ENCODE peak calls at places on chromosomes 12 and 14, in ten cellular contexts. X, B, C, I, P, Z, Q, G, F and N are unnamed samples.
A peak's percentile ranks its signal among the peaks of the same experiment; 100 is the strongest.

GRCh38 chr14:73784065-73784987 is 67.3 kb upstream of the PTGR2 start:
- DNase-seq in X (peak; percentile 70), B (peak; percentile 71), C (peak; percentile 47), I (no peak), P (peak; percentile 48), Z (peak; percentile 70), Q (peak; percentile 35), G (no peak), F (peak; percentile 74), N (no peak)

GRCh38 chr14:49940805-49941421 is 48.0 kb downstream of the ARF6 start:
- DNase-seq in X (no peak), B (no peak), C (no peak), I (peak; percentile 29), P (peak; percentile 36), Z (peak; percentile 64), Q (no peak), G (no peak), F (peak; percentile 66), N (no peak)

GRCh38 chr12:6378709-6379427 is 3.5 kb upstream of the SCNN1A start:
- DNase-seq in X (peak; percentile 60), B (peak; percentile 17), C (no peak), I (no peak), P (no peak), Z (no peak), Q (no peak), G (no peak), F (no peak), N (no peak)

GRCh38 chr12:95073698-95074520 is 491 bp upstream of the NR2C1 start:
- DNase-seq in X (no peak), B (no peak), C (no peak), I (no peak), P (no peak), Z (no peak), Q (no peak), G (no peak), F (no peak), N (no peak)

GRCh38 chr14:24254630-24255392 is 8.2 kb downstream of the TGM1 start:
- DNase-seq in X (no peak), B (no peak), C (no peak), I (no peak), P (no peak), Z (no peak), Q (no peak), G (no peak), F (no peak), N (no peak)

GRCh38 chr12:63948211-63948610 is 103.7 kb downstream of the SRGAP1 start:
- DNase-seq in X (no peak), B (no peak), C (no peak), I (no peak), P (no peak), Z (no peak), Q (peak; percentile 36), G (no peak), F (no peak), N (no peak)

GRCh38 chr12:131058700-131059099 is 105.0 kb downstream of the ADGRD1 start:
- DNase-seq in X (no peak), B (no peak), C (no peak), I (no peak), P (no peak), Z (no peak), Q (no peak), G (no peak), F (no peak), N (no peak)

GRCh38 chr14:65019944-65020566 is 33.4 kb downstream of the FNTB start:
- DNase-seq in X (no peak), B (peak; percentile 83), C (peak; percentile 78), I (peak; percentile 82), P (peak; percentile 89), Z (peak; percentile 83), Q (peak; percentile 84), G (peak; percentile 10), F (peak; percentile 92), N (no peak)

GRCh38 chr12:97912943-97913342 is 450.3 kb downstream of the RMST start:
- DNase-seq in X (no peak), B (peak; percentile 7), C (no peak), I (no peak), P (peak; percentile 1), Z (no peak), Q (no peak), G (no peak), F (no peak), N (no peak)

GRCh38 chr14:104930526-104931322 is 6.0 kb downstream of the PLD4 start:
- DNase-seq in X (peak; percentile 60), B (no peak), C (no peak), I (no peak), P (no peak), Z (no peak), Q (no peak), G (no peak), F (no peak), N (no peak)

GRCh38 chr14:36171607-36172006 is 4.9 kb downstream of the PTCSC3 start:
- DNase-seq in X (no peak), B (no peak), C (no peak), I (no peak), P (no peak), Z (no peak), Q (no peak), G (no peak), F (no peak), N (no peak)

GRCh38 chr14:36173161-36173560 is 3.4 kb downstream of the PTCSC3 start:
- DNase-seq in X (no peak), B (no peak), C (no peak), I (no peak), P (no peak), Z (no peak), Q (no peak), G (no peak), F (no peak), N (no peak)

GRCh38 chr14:36177489-36177888 is 967 bp upstream of the PTCSC3 start:
- DNase-seq in X (no peak), B (no peak), C (no peak), I (no peak), P (no peak), Z (no peak), Q (no peak), G (no peak), F (no peak), N (no peak)

GRCh38 chr14:36176524-36176923 is at the start of gene PTCSC3:
- DNase-seq in X (no peak), B (no peak), C (no peak), I (no peak), P (no peak), Z (no peak), Q (no peak), G (no peak), F (no peak), N (no peak)

DNA sequence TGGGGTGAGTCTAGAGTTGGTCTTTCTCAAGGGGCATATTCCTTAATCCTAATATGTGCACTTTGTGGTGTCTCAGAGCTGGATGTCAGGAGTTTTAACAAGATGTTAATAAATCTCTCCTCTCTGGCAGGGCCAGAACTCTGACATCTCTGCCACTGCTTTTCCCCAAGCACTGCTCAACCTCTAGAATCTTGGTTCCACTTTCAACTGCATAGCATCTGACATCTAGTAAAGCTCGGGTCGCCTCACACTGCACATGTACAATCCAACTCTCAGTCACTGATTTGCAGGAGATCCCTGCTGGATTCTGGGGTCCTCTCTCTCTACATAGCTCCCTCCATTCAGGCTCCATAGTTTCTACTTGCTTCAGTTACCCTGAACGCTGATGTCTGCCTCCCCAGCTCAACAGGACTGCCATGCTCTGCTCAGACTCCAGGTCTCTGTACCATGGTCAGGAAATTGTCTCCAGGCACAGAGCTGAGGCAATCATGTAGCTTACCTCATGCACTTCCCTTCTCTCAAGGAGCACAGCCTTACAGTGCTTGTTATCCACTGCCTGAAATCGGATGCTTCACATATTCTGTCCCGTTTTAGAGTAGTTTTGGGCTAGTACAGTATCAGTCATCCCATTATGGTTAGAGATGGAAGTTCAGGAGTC is 1.6 kb downstream of the PTCSC3 start:
- DNase-seq in X (no peak), B (no peak), C (no peak), I (no peak), P (no peak), Z (no peak), Q (no peak), G (no peak), F (no peak), N (no peak)
- H3K4me3 ChIP-seq in X (no peak overlapping the region), B (no peak overlapping the region), C (no peak overlapping the region), I (no peak overlapping the region), P (no peak overlapping the region), Z (no peak overlapping the region), Q (no peak overlapping the region), G (no peak overlapping the region), F (no peak overlapping the region), N (no peak overlapping the region)

DNA sequence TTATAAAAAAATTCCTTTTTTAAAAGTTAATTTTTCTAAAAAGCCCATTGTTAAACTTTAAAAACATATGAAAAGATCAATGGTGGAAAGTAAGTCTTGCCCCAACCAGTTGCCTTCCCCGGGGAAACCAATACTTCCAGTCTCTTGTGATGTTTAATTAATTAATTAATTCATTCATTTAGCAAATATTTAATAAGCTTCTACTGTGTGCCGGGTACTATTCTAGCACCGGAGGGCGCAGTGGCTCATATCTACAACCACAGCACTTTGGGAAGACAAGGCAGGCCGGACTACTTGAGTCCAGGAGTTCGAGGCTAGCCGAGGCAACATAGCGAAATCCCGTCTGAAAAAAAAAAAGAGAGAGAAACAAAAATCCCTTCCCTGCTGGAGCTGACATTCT is 87.4 kb downstream of the HECTD4 start:
- DNase-seq in X (no peak), B (peak; percentile 61), C (no peak), I (peak; percentile 36), P (peak; percentile 40), Z (peak; percentile 51), Q (peak; percentile 15), G (no peak), F (peak; percentile 42), N (no peak)
- TF ChIP-seq CTCF in X (no peak), B (peak; percentile 34), C (peak; percentile 7), I (no peak), P (peak; percentile 64), Z (peak; percentile 43), Q (peak; percentile 22), G (no peak), F (peak; percentile 23), N (no peak)

GRCh38 chr12:31928246-31929139 is 30.7 kb upstream of the RESF1 start:
- DNase-seq in X (no peak), B (no peak), C (peak; percentile 63), I (peak; percentile 11), P (no peak), Z (no peak), Q (no peak), G (no peak), F (no peak), N (no peak)
- H3K4me3 ChIP-seq in X (no peak overlapping the region), B (no peak overlapping the region), C (peak overlapping the region; percentile 35), I (no peak overlapping the region), P (no peak overlapping the region), Z (no peak overlapping the region), Q (no peak overlapping the region), G (no peak overlapping the region), F (no peak overlapping the region), N (no peak overlapping the region)

GRCh38 chr14:95647926-95648325 is 38.3 kb upstream of the TCL1B start:
- DNase-seq in X (no peak), B (no peak), C (no peak), I (no peak), P (no peak), Z (no peak), Q (no peak), G (no peak), F (no peak), N (no peak)

GRCh38 chr14:95651028-95651427 is 35.2 kb upstream of the TCL1B start:
- DNase-seq in X (no peak), B (no peak), C (no peak), I (no peak), P (no peak), Z (no peak), Q (no peak), G (no peak), F (no peak), N (no peak)

GRCh38 chr14:95649230-95649629 is 37.0 kb upstream of the TCL1B start:
- DNase-seq in X (no peak), B (no peak), C (no peak), I (no peak), P (no peak), Z (no peak), Q (no peak), G (no peak), F (no peak), N (no peak)

GRCh38 chr14:95645016-95645996 is 40.9 kb upstream of the TCL1B start:
- DNase-seq in X (no peak), B (no peak), C (no peak), I (no peak), P (no peak), Z (no peak), Q (no peak), G (no peak), F (no peak), N (no peak)
- TF ChIP-seq CTCF in X (no peak), B (no peak), C (no peak), I (no peak), P (no peak), Z (no peak), Q (no peak), G (no peak), F (no peak), N (no peak)